ENCODE peak calls at places on chromosomes 11 and 22, in ten cellular contexts. One of them, this sample, is unnamed.

GRCh38 chr11:5226732-5227327 is at the start of gene HBB:
- DNase-seq in upper lobe of left lung: no peak
- DNase-seq in body of pancreas: no peak
- DNase-seq in breast epithelium: no peak
- DNase-seq in ovary: no peak
- DNase-seq in IMR-90: no peak
- DNase-seq in uterus: no peak
- DNase-seq in suprapubic skin: no peak
- DNase-seq in sigmoid colon: no peak
- DNase-seq in GM12891: no peak
- DNase-seq in this sample: no peak

GRCh38 chr22:24485608-24486007 is 9.5 kb upstream of the UPB1 start:
- DNase-seq in breast epithelium: no peak
- DNase-seq in GM12891: no peak
- DNase-seq in upper lobe of left lung: no peak
- DNase-seq in sigmoid colon: no peak
- DNase-seq in uterus: no peak
- DNase-seq in body of pancreas: no peak
- DNase-seq in ovary: no peak
- DNase-seq in IMR-90: no peak
- DNase-seq in suprapubic skin: no peak
- DNase-seq in this sample: no peak

GRCh38 chr11:119905162-119905561 is 176.2 kb upstream of the NECTIN1 start:
- DNase-seq in suprapubic skin: no peak
- DNase-seq in breast epithelium: no peak
- DNase-seq in ovary: no peak
- DNase-seq in IMR-90: no peak
- DNase-seq in body of pancreas: no peak
- DNase-seq in uterus: no peak
- DNase-seq in upper lobe of left lung: no peak
- DNase-seq in GM12891: no peak
- DNase-seq in sigmoid colon: no peak
- DNase-seq in this sample: no peak

GRCh38 chr22:24977370-24978230 is 25.1 kb downstream of the KIAA1671 start:
- DNase-seq in IMR-90: no peak
- DNase-seq in ovary: peak
- DNase-seq in GM12891: no peak
- DNase-seq in breast epithelium: no peak
- DNase-seq in body of pancreas: peak
- DNase-seq in sigmoid colon: peak
- DNase-seq in upper lobe of left lung: no peak
- DNase-seq in uterus: peak
- DNase-seq in suprapubic skin: no peak
- DNase-seq in this sample: peak

GRCh38 chr11:134662629-134663360 is 250.8 kb upstream of the B3GAT1 start:
- DNase-seq in ovary: no peak
- DNase-seq in GM12891: no peak
- DNase-seq in suprapubic skin: peak
- DNase-seq in sigmoid colon: peak
- DNase-seq in breast epithelium: no peak
- DNase-seq in body of pancreas: no peak
- DNase-seq in upper lobe of left lung: no peak
- DNase-seq in IMR-90: no peak
- DNase-seq in uterus: no peak
- DNase-seq in this sample: peak

GRCh38 chr11:70876685-70877084 is 375.7 kb downstream of the SHANK2 start:
- DNase-seq in uterus: no peak
- DNase-seq in ovary: no peak
- DNase-seq in GM12891: no peak
- DNase-seq in upper lobe of left lung: no peak
- DNase-seq in breast epithelium: no peak
- DNase-seq in sigmoid colon: no peak
- DNase-seq in IMR-90: no peak
- DNase-seq in body of pancreas: peak
- DNase-seq in suprapubic skin: no peak
- DNase-seq in this sample: no peak

GRCh38 chr22:26259510-26259909 is 90.2 kb downstream of the SEZ6L start:
- DNase-seq in GM12891: no peak
- DNase-seq in breast epithelium: no peak
- DNase-seq in uterus: no peak
- DNase-seq in IMR-90: peak
- DNase-seq in upper lobe of left lung: no peak
- DNase-seq in sigmoid colon: no peak
- DNase-seq in body of pancreas: peak
- DNase-seq in ovary: no peak
- DNase-seq in suprapubic skin: no peak
- DNase-seq in this sample: no peak

GRCh38 chr11:97979741-97980140 is 1041.0 kb upstream of the CNTN5 start:
- DNase-seq in uterus: no peak
- DNase-seq in GM12891: no peak
- DNase-seq in upper lobe of left lung: no peak
- DNase-seq in breast epithelium: no peak
- DNase-seq in ovary: no peak
- DNase-seq in suprapubic skin: no peak
- DNase-seq in IMR-90: no peak
- DNase-seq in sigmoid colon: no peak
- DNase-seq in body of pancreas: no peak
- DNase-seq in this sample: no peak

GRCh38 chr11:121928597-121929580 is 187.1 kb downstream of the BLID start:
- DNase-seq in uterus: no peak
- DNase-seq in suprapubic skin: no peak
- DNase-seq in upper lobe of left lung: no peak
- DNase-seq in body of pancreas: no peak
- DNase-seq in GM12891: no peak
- DNase-seq in ovary: peak
- DNase-seq in sigmoid colon: no peak
- DNase-seq in IMR-90: no peak
- DNase-seq in breast epithelium: no peak
- DNase-seq in this sample: no peak

GRCh38 chr22:49185312-49185969 is 642.2 kb downstream of the BRD1 start:
- DNase-seq in GM12891: no peak
- DNase-seq in upper lobe of left lung: no peak
- DNase-seq in body of pancreas: no peak
- DNase-seq in uterus: no peak
- DNase-seq in sigmoid colon: no peak
- DNase-seq in suprapubic skin: no peak
- DNase-seq in ovary: no peak
- DNase-seq in IMR-90: no peak
- DNase-seq in breast epithelium: no peak
- DNase-seq in this sample: no peak

GRCh38 chr11:131932584-131933360 is 562.4 kb downstream of the NTM start:
- DNase-seq in IMR-90: no peak
- DNase-seq in upper lobe of left lung: peak
- DNase-seq in breast epithelium: no peak
- DNase-seq in uterus: no peak
- DNase-seq in body of pancreas: peak
- DNase-seq in suprapubic skin: no peak
- DNase-seq in ovary: no peak
- DNase-seq in GM12891: no peak
- DNase-seq in sigmoid colon: no peak
- DNase-seq in this sample: no peak
- TF ChIP-seq POLR2A in IMR-90: no peak
- TF ChIP-seq POLR2A in upper lobe of left lung: no peak
- TF ChIP-seq POLR2A in breast epithelium: no peak
- TF ChIP-seq POLR2A in uterus: no peak
- TF ChIP-seq POLR2A in body of pancreas: no peak
- TF ChIP-seq POLR2A in suprapubic skin: no peak
- TF ChIP-seq POLR2A in ovary: no peak
- TF ChIP-seq POLR2A in GM12891: no peak
- TF ChIP-seq POLR2A in sigmoid colon: no peak
- TF ChIP-seq POLR2A in this sample: no peak

DNA sequence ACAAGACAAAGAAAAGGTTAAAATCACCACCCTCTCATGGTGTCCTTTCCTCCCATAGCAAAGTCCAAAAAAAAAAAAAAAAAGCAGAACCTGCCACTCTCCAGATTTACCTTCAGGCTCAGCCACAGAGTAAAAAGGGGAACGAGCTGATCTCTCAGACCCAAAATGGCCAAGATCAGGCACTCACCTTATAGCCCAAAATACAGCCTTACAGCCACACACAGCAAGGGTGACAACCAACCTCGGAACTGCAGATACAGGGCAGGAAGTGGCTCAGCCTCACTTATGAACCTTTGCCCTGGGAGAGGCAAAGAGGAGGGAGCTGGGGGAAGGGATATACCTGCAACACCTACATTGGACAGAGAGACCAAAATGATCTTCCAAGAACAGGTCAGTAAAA is 4.5 kb downstream of the FHIP1B start:
- DNase-seq in ovary: no peak
- DNase-seq in IMR-90: no peak
- DNase-seq in uterus: no peak
- DNase-seq in GM12891: no peak
- DNase-seq in body of pancreas: no peak
- DNase-seq in upper lobe of left lung: no peak
- DNase-seq in breast epithelium: no peak
- DNase-seq in sigmoid colon: no peak
- DNase-seq in suprapubic skin: no peak
- DNase-seq in this sample: no peak
- TF ChIP-seq POLR2A in ovary: no peak
- TF ChIP-seq POLR2A in IMR-90: no peak
- TF ChIP-seq POLR2A in uterus: no peak
- TF ChIP-seq POLR2A in GM12891: no peak
- TF ChIP-seq POLR2A in body of pancreas: no peak
- TF ChIP-seq POLR2A in upper lobe of left lung: no peak
- TF ChIP-seq POLR2A in breast epithelium: no peak
- TF ChIP-seq POLR2A in sigmoid colon: peak
- TF ChIP-seq POLR2A in suprapubic skin: no peak
- TF ChIP-seq POLR2A in this sample: no peak

GRCh38 chr11:575996-576756 is at the start of gene PHRF1:
- DNase-seq in GM12891: peak
- DNase-seq in breast epithelium: peak
- DNase-seq in uterus: peak
- DNase-seq in upper lobe of left lung: peak
- DNase-seq in body of pancreas: peak
- DNase-seq in sigmoid colon: peak
- DNase-seq in suprapubic skin: peak
- DNase-seq in IMR-90: peak
- DNase-seq in ovary: peak
- DNase-seq in this sample: peak
- TF ChIP-seq POLR2A in GM12891: peak
- TF ChIP-seq POLR2A in breast epithelium: no peak
- TF ChIP-seq POLR2A in uterus: peak
- TF ChIP-seq POLR2A in upper lobe of left lung: peak
- TF ChIP-seq POLR2A in body of pancreas: peak
- TF ChIP-seq POLR2A in sigmoid colon: peak
- TF ChIP-seq POLR2A in suprapubic skin: peak
- TF ChIP-seq POLR2A in IMR-90: peak
- TF ChIP-seq POLR2A in ovary: peak
- TF ChIP-seq POLR2A in this sample: no peak

GRCh38 chr22:20584872-20585639 is 77.6 kb downstream of the MED15 start:
- DNase-seq in uterus: no peak
- DNase-seq in ovary: no peak
- DNase-seq in body of pancreas: no peak
- DNase-seq in sigmoid colon: no peak
- DNase-seq in suprapubic skin: no peak
- DNase-seq in GM12891: no peak
- DNase-seq in upper lobe of left lung: no peak
- DNase-seq in IMR-90: no peak
- DNase-seq in breast epithelium: no peak
- DNase-seq in this sample: no peak
- TF ChIP-seq POLR2A in uterus: no peak
- TF ChIP-seq POLR2A in ovary: no peak
- TF ChIP-seq POLR2A in body of pancreas: no peak
- TF ChIP-seq POLR2A in sigmoid colon: no peak
- TF ChIP-seq POLR2A in suprapubic skin: no peak
- TF ChIP-seq POLR2A in GM12891: no peak
- TF ChIP-seq POLR2A in upper lobe of left lung: no peak
- TF ChIP-seq POLR2A in IMR-90: no peak
- TF ChIP-seq POLR2A in breast epithelium: no peak
- TF ChIP-seq POLR2A in this sample: no peak

DNA sequence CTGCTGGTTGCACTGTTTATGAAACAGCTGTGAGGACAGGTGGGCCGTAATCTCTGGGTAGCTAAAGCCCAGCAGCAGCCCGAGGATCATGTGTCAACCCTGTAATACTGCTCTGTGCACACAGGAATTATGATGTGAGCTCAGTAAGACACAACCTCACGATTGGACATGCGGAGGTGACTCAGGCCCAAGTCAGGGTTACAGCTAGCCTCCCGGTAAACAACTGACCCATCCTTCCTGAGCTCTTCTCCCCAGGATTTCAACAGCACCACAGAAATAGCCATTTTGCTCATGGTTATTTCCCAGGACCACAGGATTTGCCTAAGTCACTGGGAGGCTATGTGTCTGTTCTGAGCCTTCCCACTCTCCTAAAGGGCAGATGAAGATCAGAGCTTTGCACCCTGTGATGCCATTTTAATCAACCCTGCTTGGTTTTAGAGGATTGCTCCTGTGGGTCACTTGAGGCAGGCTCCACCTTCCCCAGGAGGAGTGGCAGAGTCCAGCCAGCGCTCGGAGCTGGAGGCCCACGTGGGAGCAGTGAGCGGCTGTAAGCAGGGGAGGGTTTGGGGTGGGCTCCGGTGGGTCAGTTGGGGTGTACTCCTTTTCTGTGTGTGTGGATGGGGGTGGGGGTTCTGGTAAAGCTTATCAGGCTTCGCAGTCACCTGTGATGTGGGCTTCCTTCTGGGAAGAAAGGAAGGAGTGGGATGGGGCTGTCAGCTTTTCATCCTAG is at the start of gene AMPD3:
- DNase-seq in sigmoid colon: peak
- DNase-seq in GM12891: no peak
- DNase-seq in suprapubic skin: no peak
- DNase-seq in uterus: peak
- DNase-seq in upper lobe of left lung: peak
- DNase-seq in IMR-90: peak
- DNase-seq in ovary: no peak
- DNase-seq in breast epithelium: no peak
- DNase-seq in body of pancreas: peak
- DNase-seq in this sample: no peak
- TF ChIP-seq POLR2A in sigmoid colon: no peak
- TF ChIP-seq POLR2A in GM12891: no peak
- TF ChIP-seq POLR2A in suprapubic skin: no peak
- TF ChIP-seq POLR2A in uterus: peak
- TF ChIP-seq POLR2A in upper lobe of left lung: no peak
- TF ChIP-seq POLR2A in IMR-90: peak
- TF ChIP-seq POLR2A in ovary: no peak
- TF ChIP-seq POLR2A in breast epithelium: no peak
- TF ChIP-seq POLR2A in body of pancreas: no peak
- TF ChIP-seq POLR2A in this sample: no peak

DNA sequence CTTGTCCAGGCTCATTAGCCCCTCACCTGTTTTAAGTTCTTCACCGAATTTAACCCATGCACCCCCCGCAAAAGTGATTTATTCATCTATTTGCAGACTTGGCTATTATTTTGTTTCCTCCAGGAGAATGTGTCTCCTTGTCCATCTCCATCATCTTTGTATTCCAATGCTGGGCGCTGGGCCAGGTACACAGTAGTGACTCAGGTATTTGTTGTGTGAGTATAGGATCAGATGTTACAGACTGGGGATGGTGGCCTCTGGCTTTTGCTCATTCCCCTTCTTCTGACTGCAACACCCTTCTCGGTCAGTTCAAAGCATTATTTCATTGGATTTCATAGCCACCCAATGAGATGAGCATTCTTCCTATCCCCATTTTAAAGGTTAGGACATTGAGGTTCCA is 408.2 kb downstream of the MN1 start:
- DNase-seq in body of pancreas: no peak
- DNase-seq in upper lobe of left lung: no peak
- DNase-seq in sigmoid colon: no peak
- DNase-seq in ovary: no peak
- DNase-seq in uterus: no peak
- DNase-seq in IMR-90: no peak
- DNase-seq in GM12891: no peak
- DNase-seq in breast epithelium: peak
- DNase-seq in suprapubic skin: no peak
- DNase-seq in this sample: no peak
- TF ChIP-seq POLR2A in body of pancreas: no peak
- TF ChIP-seq POLR2A in upper lobe of left lung: no peak
- TF ChIP-seq POLR2A in sigmoid colon: no peak
- TF ChIP-seq POLR2A in ovary: no peak
- TF ChIP-seq POLR2A in uterus: no peak
- TF ChIP-seq POLR2A in IMR-90: no peak
- TF ChIP-seq POLR2A in GM12891: no peak
- TF ChIP-seq POLR2A in breast epithelium: no peak
- TF ChIP-seq POLR2A in suprapubic skin: no peak
- TF ChIP-seq POLR2A in this sample: no peak

This sample was measured in lower leg skin.